ENCODE peak calls at places on chromosomes 16 and 17, in four cellular contexts. One of them, this sample, is unnamed.

GRCh38 chr17:6465206-6466003 is 21.1 kb downstream of the PIMREG start:
- DNase-seq in MM.1S: no peak
- DNase-seq in OCI-LY7: no peak
- DNase-seq in PC-3: no peak
- DNase-seq in this sample: no peak

GRCh38 chr16:8720080-8720966 is 45.9 kb downstream of the ABAT start:
- DNase-seq in MM.1S: no peak
- DNase-seq in PC-3: no peak
- DNase-seq in OCI-LY7: peak; percentile 1
- DNase-seq in this sample: no peak

GRCh38 chr17:52124993-52125392 is 33.5 kb downstream of the CA10 start:
- DNase-seq in OCI-LY7: no peak
- DNase-seq in PC-3: no peak
- DNase-seq in MM.1S: no peak
- DNase-seq in this sample: no peak

GRCh38 chr17:77375917-77376651 is 235.3 kb downstream of the SEC14L1 start:
- DNase-seq in OCI-LY7: no peak
- DNase-seq in MM.1S: no peak
- DNase-seq in PC-3: no peak
- DNase-seq in this sample: no peak

GRCh38 chr16:57892447-57893096 is 78.4 kb downstream of the CNGB1 start:
- DNase-seq in PC-3: no peak
- DNase-seq in MM.1S: no peak
- DNase-seq in OCI-LY7: no peak
- DNase-seq in this sample: no peak

GRCh38 chr16:85712841-85713240 is 24.1 kb upstream of the GINS2 start:
- DNase-seq in MM.1S: no peak
- DNase-seq in PC-3: no peak
- DNase-seq in OCI-LY7: no peak
- DNase-seq in this sample: no peak

GRCh38 chr17:19309701-19310100 is 52.8 kb downstream of the B9D1 start:
- DNase-seq in PC-3: no peak
- DNase-seq in OCI-LY7: no peak
- DNase-seq in MM.1S: no peak
- DNase-seq in this sample: no peak

GRCh38 chr17:56876766-56877179 is 37.1 kb downstream of the TRIM25 start:
- DNase-seq in MM.1S: no peak
- DNase-seq in PC-3: no peak
- DNase-seq in OCI-LY7: no peak
- DNase-seq in this sample: no peak

GRCh38 chr17:78787444-78787843 is 5.4 kb upstream of the CYTH1 start:
- DNase-seq in OCI-LY7: peak; percentile 72
- DNase-seq in PC-3: peak; percentile 31
- DNase-seq in MM.1S: peak; percentile 55
- DNase-seq in this sample: no peak

GRCh38 chr17:48484850-48485249 is 46.0 kb downstream of the HOXB1 start:
- DNase-seq in OCI-LY7: no peak
- DNase-seq in MM.1S: no peak
- DNase-seq in PC-3: peak; percentile 94
- DNase-seq in this sample: no peak

GRCh38 chr17:7627250-7628121 is at the start of gene SAT2:
- DNase-seq in MM.1S: peak; percentile 94
- DNase-seq in OCI-LY7: peak; percentile 82
- DNase-seq in PC-3: peak; percentile 84
- DNase-seq in this sample: peak; percentile 74

GRCh38 chr16:23134274-23134673 is 15.0 kb downstream of the USP31 start:
- DNase-seq in OCI-LY7: no peak
- DNase-seq in MM.1S: no peak
- DNase-seq in PC-3: no peak
- DNase-seq in this sample: no peak

GRCh38 chr17:5485270-5486205 is at the start of gene DERL2:
- DNase-seq in OCI-LY7: peak; percentile 41
- DNase-seq in MM.1S: peak; percentile 11
- DNase-seq in PC-3: no peak
- DNase-seq in this sample: no peak

GRCh38 chr16:49834496-49835009 is 21.4 kb downstream of the ZNF423 start:
- DNase-seq in OCI-LY7: no peak
- DNase-seq in MM.1S: no peak
- DNase-seq in PC-3: no peak
- DNase-seq in this sample: no peak

GRCh38 chr16:5490499-5490898 is 392.9 kb upstream of the EEF2KMT start:
- DNase-seq in MM.1S: peak; percentile 35
- DNase-seq in OCI-LY7: peak; percentile 21
- DNase-seq in PC-3: peak; percentile 3
- DNase-seq in this sample: no peak

GRCh38 chr16:68752602-68753001 is 15.5 kb downstream of the CDH1 start:
- DNase-seq in PC-3: no peak
- DNase-seq in MM.1S: no peak
- DNase-seq in OCI-LY7: no peak
- DNase-seq in this sample: no peak

GRCh38 chr16:715448-716249 is 731 bp downstream of the METRN start:
- DNase-seq in MM.1S: no peak
- DNase-seq in PC-3: no peak
- DNase-seq in OCI-LY7: peak; percentile 56
- DNase-seq in this sample: no peak

GRCh38 chr16:59047114-59047513 is 313.0 kb upstream of the GOT2 start:
- DNase-seq in PC-3: no peak
- DNase-seq in OCI-LY7: no peak
- DNase-seq in MM.1S: no peak
- DNase-seq in this sample: no peak

GRCh38 chr17:37131064-37131463 is 182.3 kb downstream of the AATF start:
- DNase-seq in PC-3: no peak
- DNase-seq in MM.1S: no peak
- DNase-seq in OCI-LY7: no peak
- DNase-seq in this sample: no peak

GRCh38 chr17:55768946-55769624 is 18.2 kb downstream of the PCTP start:
- DNase-seq in OCI-LY7: no peak
- DNase-seq in PC-3: no peak
- DNase-seq in MM.1S: no peak
- DNase-seq in this sample: no peak

GRCh38 chr17:3529817-3530741 is 27.5 kb downstream of the TRPV3 start:
- DNase-seq in PC-3: no peak
- DNase-seq in MM.1S: no peak
- DNase-seq in OCI-LY7: no peak
- DNase-seq in this sample: no peak

GRCh38 chr16:85261657-85262557 is 149.6 kb upstream of the CIBAR2 start:
- DNase-seq in MM.1S: no peak
- DNase-seq in PC-3: no peak
- DNase-seq in OCI-LY7: peak; percentile 94
- DNase-seq in this sample: no peak

GRCh38 chr16:74817851-74818250 is 43.2 kb upstream of the FA2H start:
- DNase-seq in MM.1S: no peak
- DNase-seq in PC-3: no peak
- DNase-seq in OCI-LY7: no peak
- DNase-seq in this sample: no peak

GRCh38 chr16:8675183-8676159 is 1.1 kb downstream of the ABAT start:
- DNase-seq in PC-3: no peak
- DNase-seq in MM.1S: no peak
- DNase-seq in OCI-LY7: no peak
- DNase-seq in this sample: no peak

GRCh38 chr16:68037820-68038597 is 14.9 kb downstream of the DUS2 start:
- DNase-seq in OCI-LY7: peak; percentile 73
- DNase-seq in PC-3: no peak
- DNase-seq in MM.1S: no peak
- DNase-seq in this sample: no peak

GRCh38 chr16:81405702-81406113 is 38.9 kb upstream of the CMIP start:
- DNase-seq in PC-3: peak; percentile 96
- DNase-seq in OCI-LY7: no peak
- DNase-seq in MM.1S: no peak
- DNase-seq in this sample: peak; percentile 98

GRCh38 chr17:79356839-79357447 is 253.9 kb downstream of the RBFOX3 start:
- DNase-seq in PC-3: no peak
- DNase-seq in OCI-LY7: no peak
- DNase-seq in MM.1S: no peak
- DNase-seq in this sample: no peak

GRCh38 chr17:6046431-6046830 is 23.7 kb upstream of the WSCD1 start:
- DNase-seq in OCI-LY7: no peak
- DNase-seq in MM.1S: no peak
- DNase-seq in PC-3: no peak
- DNase-seq in this sample: no peak

GRCh38 chr17:61486135-61487120 is 34.2 kb downstream of the TBX4 start:
- DNase-seq in MM.1S: no peak
- DNase-seq in PC-3: no peak
- DNase-seq in OCI-LY7: no peak
- DNase-seq in this sample: no peak

GRCh38 chr17:81386646-81387234 is 8.5 kb upstream of the BAHCC1 start:
- DNase-seq in MM.1S: no peak
- DNase-seq in OCI-LY7: no peak
- DNase-seq in PC-3: no peak
- DNase-seq in this sample: no peak

GRCh38 chr16:84647830-84648594 is at the start of gene KLHL36:
- DNase-seq in OCI-LY7: peak; percentile 67
- DNase-seq in PC-3: peak; percentile 19
- DNase-seq in MM.1S: peak; percentile 21
- DNase-seq in this sample: peak; percentile 57

GRCh38 chr17:43875476-43876147 is 28.6 kb downstream of the CD300LG start:
- DNase-seq in MM.1S: no peak
- DNase-seq in PC-3: no peak
- DNase-seq in OCI-LY7: no peak
- DNase-seq in this sample: no peak

GRCh38 chr16:51876934-51877333 is 670.0 kb downstream of the TOX3 start:
- DNase-seq in PC-3: no peak
- DNase-seq in OCI-LY7: no peak
- DNase-seq in MM.1S: no peak
- DNase-seq in this sample: no peak

DNA sequence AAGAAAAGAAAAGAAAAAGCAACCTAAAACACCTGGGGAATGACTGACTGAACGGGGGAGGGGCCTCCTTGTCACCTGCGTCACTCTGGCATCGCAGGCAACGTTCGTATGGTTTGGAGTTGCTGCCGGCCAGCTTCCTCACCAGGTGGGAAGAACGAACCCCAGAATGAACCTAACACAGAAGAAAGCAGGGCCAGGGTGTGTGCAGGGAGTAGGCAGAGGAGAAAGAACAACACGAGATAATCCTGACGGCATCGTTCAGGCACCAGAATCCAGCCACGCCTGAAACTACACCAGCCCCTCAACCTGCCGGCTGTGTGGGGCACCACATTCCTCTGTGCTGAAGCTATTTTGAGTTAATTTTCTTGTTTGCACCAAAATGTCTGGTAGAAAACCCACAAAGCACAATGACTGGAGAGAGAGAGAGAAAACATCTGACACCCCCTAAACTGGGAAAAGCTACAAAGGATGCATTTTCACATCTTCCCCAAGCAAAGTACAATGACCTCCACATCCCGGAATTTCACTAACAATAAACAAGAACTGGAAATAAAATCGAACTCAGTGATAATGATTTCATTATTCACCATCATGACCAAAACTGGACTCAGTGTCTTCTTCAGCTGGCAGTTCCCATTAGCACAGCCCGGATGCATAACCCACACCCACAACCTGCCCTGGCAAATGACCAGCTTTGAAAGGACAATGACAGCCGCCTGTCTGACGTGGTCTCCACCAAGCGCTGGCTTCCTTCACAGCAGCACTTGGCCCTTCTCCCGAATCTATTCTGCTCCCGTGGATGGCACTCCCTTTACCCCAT is 23.6 kb downstream of the RAB40B start:
- DNase-seq in PC-3: no peak
- DNase-seq in OCI-LY7: peak; percentile 26
- DNase-seq in MM.1S: no peak
- DNase-seq in this sample: no peak
- H3K4me1 ChIP-seq in PC-3: no peaks in the 10 kb centered on the region
- H3K4me1 ChIP-seq in OCI-LY7: peaks cover 50% of the 10 kb centered on the region
- H3K4me1 ChIP-seq in MM.1S: no peaks in the 10 kb centered on the region
- H3K4me1 ChIP-seq in this sample: no peaks in the 10 kb centered on the region

GRCh38 chr17:66763056-66763455 is 71.9 kb upstream of the CACNG5 start:
- DNase-seq in PC-3: no peak
- DNase-seq in MM.1S: no peak
- DNase-seq in OCI-LY7: no peak
- DNase-seq in this sample: no peak
- H3K9me2 ChIP-seq in PC-3: no peaks in the 10 kb centered on the region
- H3K9me2 ChIP-seq in MM.1S: no peaks in the 10 kb centered on the region
- H3K9me2 ChIP-seq in OCI-LY7: no peaks in the 10 kb centered on the region
- H3K9me2 ChIP-seq in this sample: no peaks in the 10 kb centered on the region

GRCh38 chr17:266219-266618 is 84.8 kb upstream of the DOC2B start:
- DNase-seq in MM.1S: no peak
- DNase-seq in OCI-LY7: no peak
- DNase-seq in PC-3: no peak
- DNase-seq in this sample: no peak

GRCh38 chr17:266701-267656 is 85.5 kb upstream of the DOC2B start:
- DNase-seq in OCI-LY7: no peak
- DNase-seq in MM.1S: no peak
- DNase-seq in PC-3: no peak
- DNase-seq in this sample: no peak

GRCh38 chr17:263773-264172 is 82.3 kb upstream of the DOC2B start:
- DNase-seq in PC-3: no peak
- DNase-seq in OCI-LY7: no peak
- DNase-seq in MM.1S: no peak
- DNase-seq in this sample: no peak

GRCh38 chr17:263271-263670 is 81.8 kb upstream of the DOC2B start:
- DNase-seq in PC-3: no peak
- DNase-seq in OCI-LY7: no peak
- DNase-seq in MM.1S: no peak
- DNase-seq in this sample: no peak

DNA sequence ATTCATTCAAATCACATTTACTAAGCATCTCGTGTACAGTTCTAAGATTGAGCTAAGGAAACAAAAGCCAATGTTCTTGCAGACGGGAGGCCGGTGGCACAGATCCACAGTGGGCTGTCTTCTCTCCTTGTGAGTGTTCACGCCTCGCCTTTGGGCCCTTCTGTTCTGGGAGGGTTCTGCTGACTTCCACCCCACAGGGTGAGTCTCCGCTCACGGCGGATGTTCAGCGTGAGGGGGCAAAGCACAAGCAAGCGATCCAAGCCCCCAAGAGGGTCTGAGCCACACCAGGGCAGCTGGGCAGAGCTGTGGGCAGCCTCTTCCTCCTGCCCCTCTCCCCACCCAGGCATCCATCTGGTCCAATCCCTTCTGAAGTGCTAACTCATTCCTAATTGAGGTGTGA is 84.3 kb upstream of the DOC2B start:
- DNase-seq in OCI-LY7: no peak
- DNase-seq in PC-3: no peak
- DNase-seq in MM.1S: no peak
- DNase-seq in this sample: no peak
- H3K4me1 ChIP-seq in OCI-LY7: no peaks in the 10 kb centered on the region
- H3K4me1 ChIP-seq in PC-3: no peaks in the 10 kb centered on the region
- H3K4me1 ChIP-seq in MM.1S: no peaks in the 10 kb centered on the region
- H3K4me1 ChIP-seq in this sample: no peaks in the 10 kb centered on the region

DNA sequence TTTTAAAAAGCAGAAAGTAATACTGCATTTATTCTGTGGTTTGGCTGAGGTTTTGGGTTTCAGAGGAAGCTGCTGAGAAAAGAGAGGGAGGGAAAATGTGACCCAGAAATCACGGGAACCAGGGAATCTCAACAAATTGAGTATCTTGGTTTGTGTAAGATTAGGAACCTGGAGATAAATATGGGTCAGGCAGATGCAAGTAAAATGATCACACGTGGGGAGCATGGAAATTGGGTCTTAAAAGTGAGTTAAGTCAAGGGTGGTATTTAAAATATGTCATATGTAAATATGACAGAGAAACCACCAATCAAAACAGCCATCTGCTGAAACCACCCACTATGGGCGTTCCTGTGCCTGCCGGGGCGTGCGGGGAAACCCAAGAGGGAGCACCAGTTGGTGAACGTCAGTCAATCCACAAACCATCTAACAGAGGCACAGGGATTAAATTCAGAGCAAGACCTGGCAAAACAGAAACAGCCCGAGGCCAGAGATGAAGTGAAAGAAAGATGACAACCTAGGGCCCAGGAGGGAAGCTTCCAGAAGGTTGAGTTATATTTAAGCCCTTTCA is 33.4 kb downstream of the CDH13 start:
- DNase-seq in OCI-LY7: no peak
- DNase-seq in PC-3: no peak
- DNase-seq in MM.1S: no peak
- DNase-seq in this sample: no peak
- H3K9me2 ChIP-seq in OCI-LY7: no peaks in the 10 kb centered on the region
- H3K9me2 ChIP-seq in PC-3: no peaks in the 10 kb centered on the region
- H3K9me2 ChIP-seq in MM.1S: no peaks in the 10 kb centered on the region
- H3K9me2 ChIP-seq in this sample: peaks cover 5% of the 10 kb centered on the region